ENCODE peak calls at places on chromosomes 13 and 19, in five cellular contexts. One of them, this sample, is unnamed.

GRCh38 chr13:35139591-35139990 is 197.5 kb downstream of the NBEA start:
- DNase-seq in GM12878: no peak
- DNase-seq in heart left ventricle: no peak
- DNase-seq in ovary: no peak
- DNase-seq in Peyer's patch: no peak
- DNase-seq in this sample: no peak

GRCh38 chr13:112962911-112963625 is 5.9 kb upstream of the MCF2L start:
- DNase-seq in GM12878: no peak
- DNase-seq in heart left ventricle: no peak
- DNase-seq in ovary: no peak
- DNase-seq in Peyer's patch: no peak
- DNase-seq in this sample: no peak

GRCh38 chr19:21848706-21849105 is 12.7 kb upstream of the ZNF43 start:
- DNase-seq in GM12878: no peak
- DNase-seq in heart left ventricle: no peak
- DNase-seq in ovary: no peak
- DNase-seq in Peyer's patch: no peak
- DNase-seq in this sample: no peak

GRCh38 chr19:53877361-53877766 is 4.6 kb upstream of the PRKCG start:
- DNase-seq in GM12878: no peak
- DNase-seq in heart left ventricle: no peak
- DNase-seq in ovary: no peak
- DNase-seq in Peyer's patch: no peak
- DNase-seq in this sample: no peak

GRCh38 chr19:4007836-4008539 is 452 bp downstream of the PIAS4 start:
- DNase-seq in GM12878: no peak
- DNase-seq in heart left ventricle: no peak
- DNase-seq in ovary: peak
- DNase-seq in Peyer's patch: peak
- DNase-seq in this sample: no peak

GRCh38 chr19:35154535-35155406 is at the start of gene FXYD5:
- DNase-seq in GM12878: no peak
- DNase-seq in heart left ventricle: peak
- DNase-seq in ovary: no peak
- DNase-seq in Peyer's patch: no peak
- DNase-seq in this sample: no peak

GRCh38 chr13:107574517-107575215 is 640.7 kb downstream of the LIG4 start:
- DNase-seq in GM12878: no peak
- DNase-seq in heart left ventricle: no peak
- DNase-seq in ovary: no peak
- DNase-seq in Peyer's patch: no peak
- DNase-seq in this sample: no peak

GRCh38 chr19:18023596-18024212 is 15.7 kb downstream of the ARRDC2 start:
- DNase-seq in GM12878: no peak
- DNase-seq in heart left ventricle: peak
- DNase-seq in ovary: no peak
- DNase-seq in Peyer's patch: peak
- DNase-seq in this sample: peak

GRCh38 chr13:27822873-27823311 is 30.6 kb downstream of the GSX1 start:
- DNase-seq in GM12878: no peak
- DNase-seq in heart left ventricle: no peak
- DNase-seq in ovary: no peak
- DNase-seq in Peyer's patch: no peak
- DNase-seq in this sample: no peak

GRCh38 chr19:54554006-54554405 is 19.6 kb upstream of the LILRA2 start:
- DNase-seq in GM12878: no peak
- DNase-seq in heart left ventricle: no peak
- DNase-seq in ovary: no peak
- DNase-seq in Peyer's patch: no peak
- DNase-seq in this sample: no peak

GRCh38 chr13:106373304-106373988 is 162.0 kb downstream of the EFNB2 start:
- DNase-seq in GM12878: no peak
- DNase-seq in heart left ventricle: no peak
- DNase-seq in ovary: no peak
- DNase-seq in Peyer's patch: no peak
- DNase-seq in this sample: no peak

GRCh38 chr19:33436360-33437345 is 63.1 kb downstream of the CEBPG start:
- DNase-seq in GM12878: no peak
- DNase-seq in heart left ventricle: no peak
- DNase-seq in ovary: peak
- DNase-seq in Peyer's patch: no peak
- DNase-seq in this sample: no peak

GRCh38 chr19:19578241-19578640 is 40.2 kb downstream of the CILP2 start:
- DNase-seq in GM12878: no peak
- DNase-seq in heart left ventricle: no peak
- DNase-seq in ovary: no peak
- DNase-seq in Peyer's patch: no peak
- DNase-seq in this sample: no peak

GRCh38 chr19:18156268-18156667 is 3.3 kb downstream of the PIK3R2 start:
- DNase-seq in GM12878: no peak
- DNase-seq in heart left ventricle: no peak
- DNase-seq in ovary: no peak
- DNase-seq in Peyer's patch: no peak
- DNase-seq in this sample: no peak

GRCh38 chr19:52638601-52639000 is 446 bp upstream of the ZNF83 start:
- DNase-seq in GM12878: no peak
- DNase-seq in heart left ventricle: peak
- DNase-seq in ovary: peak
- DNase-seq in Peyer's patch: no peak
- DNase-seq in this sample: no peak

GRCh38 chr13:112575680-112576079 is 12.3 kb downstream of the TUBGCP3 start:
- DNase-seq in GM12878: no peak
- DNase-seq in heart left ventricle: no peak
- DNase-seq in ovary: no peak
- DNase-seq in Peyer's patch: no peak
- DNase-seq in this sample: no peak

GRCh38 chr19:16288544-16288943 is 36.1 kb upstream of the KLF2 start:
- DNase-seq in GM12878: no peak
- DNase-seq in heart left ventricle: no peak
- DNase-seq in ovary: no peak
- DNase-seq in Peyer's patch: no peak
- DNase-seq in this sample: no peak

GRCh38 chr13:110290811-110291210 is 16.1 kb downstream of the COL4A1 start:
- DNase-seq in GM12878: no peak
- DNase-seq in heart left ventricle: no peak
- DNase-seq in ovary: no peak
- DNase-seq in Peyer's patch: no peak
- DNase-seq in this sample: no peak
- H3K27ac ChIP-seq in GM12878: no peak
- H3K27ac ChIP-seq in heart left ventricle: no peak
- H3K27ac ChIP-seq in ovary: no peak
- H3K27ac ChIP-seq in Peyer's patch: peak
- H3K27ac ChIP-seq in this sample: peak

GRCh38 chr19:49877020-49877878 is at the start of the genes AKT1S1 and TBC1D17:
- DNase-seq in GM12878: peak
- DNase-seq in heart left ventricle: peak
- DNase-seq in ovary: peak
- DNase-seq in Peyer's patch: peak
- DNase-seq in this sample: peak

GRCh38 chr19:49876422-49877019 is 634 bp downstream of the AKT1S1 start:
- DNase-seq in GM12878: peak
- DNase-seq in heart left ventricle: peak
- DNase-seq in ovary: peak
- DNase-seq in Peyer's patch: peak
- DNase-seq in this sample: peak

GRCh38 chr19:49875177-49875576 is 2.0 kb downstream of the AKT1S1 start:
- DNase-seq in GM12878: no peak
- DNase-seq in heart left ventricle: no peak
- DNase-seq in ovary: peak
- DNase-seq in Peyer's patch: no peak
- DNase-seq in this sample: no peak

GRCh38 chr19:49874503-49875157 is 2.5 kb downstream of the AKT1S1 start:
- DNase-seq in GM12878: no peak
- DNase-seq in heart left ventricle: no peak
- DNase-seq in ovary: peak
- DNase-seq in Peyer's patch: no peak
- DNase-seq in this sample: no peak

GRCh38 chr19:49875801-49876421 is 1.2 kb downstream of the AKT1S1 start:
- DNase-seq in GM12878: no peak
- DNase-seq in heart left ventricle: peak
- DNase-seq in ovary: peak
- DNase-seq in Peyer's patch: peak
- DNase-seq in this sample: no peak
- TF ChIP-seq POLR2A in GM12878: no peak
- TF ChIP-seq POLR2A in heart left ventricle: no peak
- TF ChIP-seq POLR2A in ovary: no peak
- TF ChIP-seq POLR2A in Peyer's patch: no peak
- TF ChIP-seq POLR2A in this sample: no peak

DNA sequence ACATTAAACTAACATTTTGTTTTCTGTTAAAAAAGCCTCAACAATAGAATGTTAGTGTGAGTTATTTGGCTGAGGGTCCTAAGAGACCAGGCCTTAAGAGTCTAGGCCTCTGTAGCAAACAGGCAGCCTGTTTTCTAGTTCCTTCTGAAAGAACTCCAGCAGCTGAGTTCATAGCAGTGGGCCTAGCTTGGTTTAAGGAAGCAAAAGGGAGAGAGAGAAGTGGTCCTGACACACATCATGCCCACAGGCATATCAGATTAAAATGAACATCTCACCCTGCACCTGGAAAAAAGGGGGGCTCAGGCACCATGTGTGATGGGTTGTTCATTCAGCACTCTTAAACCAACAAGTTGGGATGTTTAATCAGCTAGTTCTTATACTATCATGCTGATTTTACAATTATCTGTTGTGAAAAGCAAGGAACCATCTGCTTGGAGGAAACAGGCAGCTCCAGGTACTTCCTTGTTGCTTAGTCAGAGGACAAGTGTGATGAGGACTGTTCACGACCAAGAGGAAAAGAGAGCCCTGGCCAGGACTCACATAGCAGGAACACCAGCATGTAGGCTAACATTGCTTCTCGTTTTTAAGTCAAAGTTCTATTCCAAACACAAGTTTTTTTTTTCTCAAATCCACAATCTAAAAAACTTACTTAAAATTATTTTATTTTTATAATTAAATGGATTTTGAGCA is 81.3 kb upstream of the FRY start:
- DNase-seq in GM12878: no peak
- DNase-seq in heart left ventricle: no peak
- DNase-seq in ovary: no peak
- DNase-seq in Peyer's patch: no peak
- DNase-seq in this sample: no peak
- H3K27ac ChIP-seq in GM12878: peak
- H3K27ac ChIP-seq in heart left ventricle: peak
- H3K27ac ChIP-seq in ovary: no peak
- H3K27ac ChIP-seq in Peyer's patch: no peak
- H3K27ac ChIP-seq in this sample: peak

DNA sequence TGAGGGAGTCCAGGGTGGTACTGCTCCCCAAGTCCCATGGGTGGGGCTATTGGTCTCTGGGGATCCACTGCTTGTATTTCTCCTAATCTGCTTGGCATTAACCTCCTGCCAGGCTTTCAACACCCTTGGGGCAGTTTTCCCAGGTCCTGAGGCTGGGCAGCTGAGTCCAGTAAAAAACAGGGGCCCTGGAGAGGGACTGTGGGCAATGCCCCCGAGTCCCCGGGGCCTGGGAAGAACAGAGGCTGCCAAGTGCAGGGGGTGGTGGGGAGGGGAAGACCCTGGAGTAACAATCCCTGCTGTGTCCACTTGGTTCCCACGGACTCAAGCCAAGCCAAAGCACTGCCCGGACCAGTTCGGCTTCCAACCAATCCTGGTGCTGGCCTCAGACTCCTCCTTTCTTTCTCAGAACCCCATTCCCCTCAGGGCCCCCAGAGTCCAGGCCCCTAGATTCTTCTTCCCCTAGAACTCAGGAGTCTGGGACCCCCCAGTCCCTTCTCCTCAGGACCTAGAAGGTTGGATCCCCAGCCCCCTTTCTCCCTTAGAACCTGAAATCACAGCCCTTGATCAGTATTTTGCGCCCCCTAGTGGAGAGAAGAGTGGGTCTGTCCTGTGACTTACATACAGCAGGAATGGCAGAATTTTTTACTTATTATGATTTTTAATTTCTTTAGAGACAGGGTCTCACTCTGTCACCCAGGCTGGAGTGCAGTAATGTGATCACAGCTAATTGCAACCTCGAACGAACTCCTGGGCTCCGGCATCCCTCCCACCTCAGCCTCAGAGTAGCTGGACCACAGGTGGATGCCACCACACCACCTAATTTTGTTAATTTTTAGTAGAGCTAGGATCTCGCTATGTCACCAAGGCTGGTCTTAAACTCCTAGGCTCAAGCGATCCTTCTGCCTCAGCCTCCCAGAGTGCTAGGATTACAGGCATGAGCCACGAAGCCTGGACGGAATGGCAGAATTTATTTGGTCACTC is 3.7 kb upstream of the CLPTM1 start:
- DNase-seq in GM12878: no peak
- DNase-seq in heart left ventricle: peak
- DNase-seq in ovary: peak
- DNase-seq in Peyer's patch: no peak
- DNase-seq in this sample: no peak
- TF ChIP-seq POLR2A in GM12878: no peak
- TF ChIP-seq POLR2A in heart left ventricle: no peak
- TF ChIP-seq POLR2A in ovary: no peak
- TF ChIP-seq POLR2A in Peyer's patch: no peak
- TF ChIP-seq POLR2A in this sample: no peak

DNA sequence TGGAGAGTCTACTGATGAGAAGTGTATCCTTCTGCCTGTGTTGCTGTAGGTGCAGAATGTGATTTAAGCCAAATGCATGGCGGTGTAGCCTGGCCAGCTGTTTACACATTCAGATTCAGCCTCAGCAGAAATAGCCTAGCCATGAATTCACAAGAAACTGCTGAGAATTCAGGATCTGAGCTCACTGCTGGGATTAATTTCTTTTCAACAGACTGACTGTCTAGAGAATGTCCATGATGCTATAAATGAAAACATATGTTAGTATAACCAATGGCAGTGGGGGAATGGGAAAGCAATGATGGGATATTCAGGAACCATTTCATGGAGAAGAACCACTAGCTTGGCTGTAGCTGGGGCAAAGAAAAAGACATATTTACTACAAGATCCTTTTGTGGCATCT is 77.5 kb upstream of the RNF113B start:
- DNase-seq in GM12878: no peak
- DNase-seq in heart left ventricle: no peak
- DNase-seq in ovary: no peak
- DNase-seq in Peyer's patch: no peak
- DNase-seq in this sample: no peak
- H3K27ac ChIP-seq in GM12878: no peak
- H3K27ac ChIP-seq in heart left ventricle: no peak
- H3K27ac ChIP-seq in ovary: no peak
- H3K27ac ChIP-seq in Peyer's patch: no peak
- H3K27ac ChIP-seq in this sample: no peak

GRCh38 chr19:50025794-50026549 is at the start of gene ZNF473:
- DNase-seq in GM12878: no peak
- DNase-seq in heart left ventricle: peak
- DNase-seq in ovary: peak
- DNase-seq in Peyer's patch: peak
- DNase-seq in this sample: peak
- TF ChIP-seq POLR2A in GM12878: peak
- TF ChIP-seq POLR2A in heart left ventricle: no peak
- TF ChIP-seq POLR2A in ovary: peak
- TF ChIP-seq POLR2A in Peyer's patch: peak
- TF ChIP-seq POLR2A in this sample: no peak

DNA sequence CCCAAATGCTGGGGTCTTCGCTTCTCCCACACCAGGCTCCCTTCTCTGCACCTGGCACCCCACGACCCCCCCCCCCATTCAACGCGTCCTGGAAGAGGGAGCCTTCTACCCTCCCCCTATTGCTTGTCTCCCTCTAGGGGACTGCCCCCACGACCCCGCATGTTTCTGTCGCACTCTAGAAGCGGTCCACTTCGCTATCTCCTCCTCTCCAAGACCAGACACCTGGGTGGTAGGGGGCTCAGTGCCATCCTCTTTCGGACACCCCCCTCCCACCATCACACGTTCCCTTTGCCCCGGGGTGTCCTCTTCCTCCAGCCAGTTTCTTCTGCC is 1.5 kb downstream of the TGFB1 start:
- DNase-seq in GM12878: no peak
- DNase-seq in heart left ventricle: no peak
- DNase-seq in ovary: no peak
- DNase-seq in Peyer's patch: no peak
- DNase-seq in this sample: no peak
- H3K27ac ChIP-seq in GM12878: peak
- H3K27ac ChIP-seq in heart left ventricle: peak
- H3K27ac ChIP-seq in ovary: peak
- H3K27ac ChIP-seq in Peyer's patch: peak
- H3K27ac ChIP-seq in this sample: peak